ENCODE peak calls at places on chromosomes 4 and X, in five cellular contexts. J is progenitor cell of endocrine pancreas, B is Calu3, C is lower leg skin, Y is hepatocyte. K is an unnamed sample.

GRCh38 chrX:102958794-102959193 is 21.7 kb downstream of the RAB40AL start:
- DNase-seq in Y (no peak), C (no peak), J (no peak), B (no peak), K (no peak)

GRCh38 chr4:77817304-77818076 is 1.7 kb downstream of the CNOT6L start:
- DNase-seq in B (no peak), J (no peak), C (no peak), Y (peak; percentile 57), K (peak; percentile 16)

GRCh38 chr4:139509727-139510410 is 46.1 kb downstream of the SETD7 start:
- DNase-seq in B (peak; percentile 3), Y (peak; percentile 46), J (no peak), C (no peak), K (no peak)

GRCh38 chr4:171629737-171630136 is 183.5 kb upstream of the GALNTL6 start:
- DNase-seq in C (no peak), J (no peak), B (no peak), Y (no peak), K (no peak)

GRCh38 chr4:123259676-123260428 is 136.7 kb upstream of the SPRY1 start:
- DNase-seq in J (no peak), Y (no peak), B (no peak), C (no peak), K (no peak)

GRCh38 chr4:138310991-138311390 is 68.8 kb upstream of the SLC7A11 start:
- DNase-seq in C (no peak), Y (no peak), B (no peak), J (no peak), K (no peak)

GRCh38 chrX:66043584-66043983 is 3.7 kb upstream of the VSIG4 start:
- DNase-seq in C (no peak), J (no peak), B (no peak), Y (no peak), K (no peak)

GRCh38 chr4:101597204-101597603 is 193.3 kb upstream of the BANK1 start:
- DNase-seq in J (no peak), B (no peak), C (no peak), Y (no peak), K (peak; percentile 14)

GRCh38 chrX:10833299-10834169 is 213.1 kb upstream of the MID1 start:
- DNase-seq in Y (peak; percentile 65), C (peak; percentile 13), B (peak; percentile 74), J (peak; percentile 15), K (no peak)

GRCh38 chrX:71859637-71860036 is 51.0 kb upstream of the NHSL2 start:
- DNase-seq in Y (peak; percentile 62), B (peak; percentile 49), J (no peak), C (no peak), K (peak; percentile 9)

GRCh38 chr4:51831133-51831532 is 11.8 kb upstream of the DCUN1D4 start:
- DNase-seq in B (peak; percentile 56), C (peak; percentile 27), J (peak; percentile 29), Y (peak; percentile 67), K (peak; percentile 38)

GRCh38 chrX:115895678-115896329 is 274.7 kb upstream of the AGTR2 start:
- DNase-seq in J (no peak), Y (no peak), B (no peak), C (no peak), K (peak; percentile 0)
- TF ChIP-seq CTCF in J (no peak), Y (no peak), B (no peak), C (no peak), K (no peak)

GRCh38 chr4:48931459-48931858 is 24.9 kb upstream of the OCIAD2 start:
- DNase-seq in Y (no peak), C (no peak), J (no peak), B (no peak), K (no peak)

GRCh38 chr4:48930654-48931053 is 24.1 kb upstream of the OCIAD2 start:
- DNase-seq in J (no peak), Y (no peak), B (no peak), C (no peak), K (no peak)
- TF ChIP-seq CTCF in J (no peak), Y (no peak), B (no peak), C (no peak), K (no peak)

GRCh38 chr4:13928214-13928613 is 300.7 kb upstream of the BOD1L1 start:
- DNase-seq in J (no peak), B (no peak), Y (no peak), C (no peak), K (no peak)

GRCh38 chr4:13930155-13930554 is 302.6 kb upstream of the BOD1L1 start:
- DNase-seq in Y (no peak), C (no peak), J (no peak), B (no peak), K (no peak)

GRCh38 chr4:13938299-13938698 is 310.8 kb upstream of the BOD1L1 start:
- DNase-seq in B (no peak), Y (no peak), J (no peak), C (no peak), K (no peak)

GRCh38 chr4:13933163-13933562 is 305.6 kb upstream of the BOD1L1 start:
- DNase-seq in Y (peak; percentile 39), J (no peak), C (no peak), B (no peak), K (no peak)
- TF ChIP-seq CTCF in Y (no peak), J (no peak), C (no peak), B (no peak), K (no peak)

GRCh38 chr4:8320386-8320750 is 50.8 kb downstream of the HTRA3 start:
- DNase-seq in Y (no peak), B (no peak), C (no peak), J (no peak), K (no peak)
- TF ChIP-seq CTCF in Y (peak; percentile 16), B (no peak), C (no peak), J (peak; percentile 18), K (no peak)

GRCh38 chr4:146121757-146122156 is 53.8 kb upstream of the LSM6 start:
- DNase-seq in Y (no peak), B (no peak), J (no peak), C (no peak), K (no peak)

GRCh38 chr4:146123231-146123630 is 52.3 kb upstream of the LSM6 start:
- DNase-seq in Y (no peak), C (no peak), J (no peak), B (no peak), K (no peak)

GRCh38 chr4:146122398-146122797 is 53.1 kb upstream of the LSM6 start:
- DNase-seq in C (no peak), J (no peak), Y (no peak), B (no peak), K (no peak)

GRCh38 chr4:146119845-146120404 is 55.6 kb upstream of the LSM6 start:
- DNase-seq in J (no peak), B (no peak), Y (no peak), C (no peak), K (no peak)

GRCh38 chr4:146124023-146124680 is 51.4 kb upstream of the LSM6 start:
- DNase-seq in C (no peak), B (no peak), J (no peak), Y (no peak), K (peak; percentile 41)
- TF ChIP-seq CTCF in C (no peak), B (no peak), J (no peak), Y (no peak), K (peak; percentile 23)

DNA sequence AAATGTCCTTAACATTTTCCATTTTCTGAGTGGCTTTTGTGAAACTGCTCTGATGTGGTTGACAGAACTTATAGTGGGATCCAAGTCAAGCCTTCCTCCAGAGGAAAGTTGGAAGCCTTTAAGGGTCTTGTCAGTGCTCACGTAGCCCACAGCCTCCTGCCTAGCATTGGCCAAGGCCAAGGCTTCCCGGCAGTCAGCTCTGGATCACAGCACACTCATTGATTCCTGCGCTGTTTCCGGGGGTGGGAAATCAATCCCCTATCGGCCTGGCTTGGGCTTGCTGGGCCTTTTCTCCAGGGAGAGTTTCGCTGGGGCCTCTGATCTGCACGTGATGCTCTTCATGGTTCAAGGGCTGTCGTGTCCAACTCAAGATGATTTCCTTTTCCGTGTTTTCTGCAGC is 76.1 kb downstream of the SLC9A6 start:
- DNase-seq in C (no peak), Y (no peak), B (no peak), J (no peak), K (no peak)
- TF ChIP-seq CTCF in C (no peak), Y (no peak), B (no peak), J (no peak), K (no peak)

GRCh38 chrX:54320067-54320466 is 37.8 kb downstream of the WNK3 start:
- DNase-seq in C (no peak), J (no peak), B (no peak), Y (no peak), K (no peak)

GRCh38 chrX:54325077-54325476 is 32.8 kb downstream of the WNK3 start:
- DNase-seq in C (no peak), J (no peak), B (no peak), Y (no peak), K (no peak)
- TF ChIP-seq CTCF in C (no peak), J (no peak), B (no peak), Y (no peak), K (no peak)

DNA sequence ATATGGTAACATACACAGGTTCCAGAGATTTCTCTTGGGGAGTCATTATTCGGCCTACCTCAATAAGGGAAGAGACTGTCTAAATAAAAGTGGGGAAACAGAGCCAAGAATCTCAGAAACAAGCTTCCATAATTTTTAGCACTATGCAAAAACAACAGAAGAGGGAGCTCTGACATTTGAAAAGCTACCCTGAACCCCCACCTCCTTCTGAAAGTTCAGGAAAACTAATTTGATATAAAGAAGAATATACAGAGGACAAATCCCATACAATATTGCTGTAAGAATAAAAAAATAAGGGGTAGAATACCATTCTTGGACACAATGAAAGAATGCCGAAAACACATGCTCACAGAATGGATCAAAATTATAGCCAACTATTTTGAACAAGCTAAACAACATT is 14.3 kb upstream of the ZNF41 start:
- DNase-seq in J (no peak), C (no peak), Y (no peak), B (no peak), K (no peak)
- TF ChIP-seq CTCF in J (peak; percentile 30), C (no peak), Y (peak; percentile 44), B (no peak), K (no peak)

K was measured in GM20000.